ENCODE peak calls at places on chromosomes 4 and X, in four cellular contexts. L is neural progenitor cell, C is breast epithelium, A is stomach. W is an unnamed sample. For H3K4me1, the result is how much of the 10 kb centered on the place peaks cover.

GRCh38 chr4:140061883-140062282 is 92.1 kb downstream of the MAML3 start:
- DNase-seq in L (no peak), C (no peak), A (no peak), W (no peak)

GRCh38 chr4:84562156-84562555 is 20.8 kb upstream of the CDS1 start:
- DNase-seq in L (no peak), C (no peak), A (no peak), W (no peak)

GRCh38 chrX:47247206-47247998 is 14.6 kb downstream of the USP11 start:
- DNase-seq in C (no peak), A (no peak), L (no peak), W (no peak)

GRCh38 chrX:53122013-53122412 is 28.1 kb downstream of the KANTR start:
- DNase-seq in A (no peak), C (no peak), L (no peak), W (no peak)

GRCh38 chr4:149135062-149135461 is 680.6 kb downstream of the IQCM start:
- DNase-seq in A (no peak), C (no peak), L (no peak), W (no peak)

GRCh38 chrX:27622883-27623282 is 32.7 kb downstream of the DCAF8L2 start:
- DNase-seq in A (no peak), C (no peak), L (no peak), W (no peak)

GRCh38 chr4:188781655-188782054 is 642.4 kb downstream of the TRIML1 start:
- DNase-seq in L (peak), A (peak), C (no peak), W (no peak)

GRCh38 chr4:125169192-125169591 is 145.6 kb upstream of the FAT4 start:
- DNase-seq in L (no peak), A (no peak), C (no peak), W (no peak)

GRCh38 chrX:110280954-110281353 is 36.9 kb downstream of the AMMECR1 start:
- DNase-seq in L (no peak), A (no peak), C (no peak), W (no peak)

GRCh38 chr4:37392540-37393255 is 148.2 kb downstream of the NWD2 start:
- DNase-seq in L (peak), A (peak), C (no peak), W (no peak)

GRCh38 chr4:99679976-99680375 is 22.3 kb upstream of the C4orf54 start:
- DNase-seq in L (no peak), A (no peak), C (no peak), W (no peak)

GRCh38 chr4:123564758-123565346 is 168.3 kb downstream of the SPRY1 start:
- DNase-seq in A (peak), C (no peak), L (peak), W (peak)

GRCh38 chr4:110270492-110271197 is 72.2 kb upstream of the ELOVL6 start:
- DNase-seq in C (no peak), L (no peak), A (no peak), W (no peak)

GRCh38 chr4:184400375-184400870 is 73.9 kb downstream of the IRF2 start:
- DNase-seq in C (no peak), A (no peak), L (no peak), W (peak)

GRCh38 chrX:318739-319578 is at the start of gene GTPBP6:
- DNase-seq in L (peak), A (peak), C (peak), W (peak)

GRCh38 chr4:73917081-73917501 is 47.9 kb downstream of the CXCL1 start:
- DNase-seq in L (no peak), A (no peak), C (no peak), W (no peak)

GRCh38 chrX:10484683-10485247 is 135.6 kb downstream of the MID1 start:
- DNase-seq in C (no peak), A (no peak), L (no peak), W (no peak)

GRCh38 chrX:42273387-42273786 is 350.0 kb upstream of the CASK start:
- DNase-seq in L (no peak), C (no peak), A (no peak), W (no peak)

GRCh38 chr4:54400188-54400587 is 171.1 kb downstream of the PDGFRA start:
- DNase-seq in L (no peak), C (no peak), A (no peak), W (no peak)

GRCh38 chr4:16721618-16722291 is 176.7 kb downstream of the LDB2 start:
- DNase-seq in A (no peak), C (no peak), L (no peak), W (no peak)

GRCh38 chrX:100895365-100896075 is 21.4 kb upstream of the NOX1 start:
- DNase-seq in L (peak), A (peak), C (no peak), W (no peak)

GRCh38 chrX:123818243-123818642 is 41.6 kb upstream of the XIAP start:
- DNase-seq in L (no peak), A (peak), C (no peak), W (no peak)

GRCh38 chrX:15946783-15947550 is 92.4 kb upstream of the AP1S2 start:
- DNase-seq in A (no peak), L (no peak), C (no peak), W (no peak)

GRCh38 chrX:83845397-83845796 is 15.5 kb upstream of the CYLC1 start:
- DNase-seq in L (peak), A (no peak), C (no peak), W (no peak)

GRCh38 chr4:157223446-157223845 is 2.9 kb downstream of the GRIA2 start:
- DNase-seq in A (no peak), L (no peak), C (no peak), W (no peak)

GRCh38 chrX:17744896-17745523 is 7.7 kb downstream of the SCML1 start:
- DNase-seq in C (no peak), L (no peak), A (no peak), W (no peak)

GRCh38 chr4:6180841-6181631 is 19.3 kb downstream of the JAKMIP1 start:
- DNase-seq in L (no peak), C (no peak), A (no peak), W (no peak)

GRCh38 chrX:129779747-129780146 is at the start of gene SASH3:
- DNase-seq in A (peak), C (no peak), L (no peak), W (peak)

DNA sequence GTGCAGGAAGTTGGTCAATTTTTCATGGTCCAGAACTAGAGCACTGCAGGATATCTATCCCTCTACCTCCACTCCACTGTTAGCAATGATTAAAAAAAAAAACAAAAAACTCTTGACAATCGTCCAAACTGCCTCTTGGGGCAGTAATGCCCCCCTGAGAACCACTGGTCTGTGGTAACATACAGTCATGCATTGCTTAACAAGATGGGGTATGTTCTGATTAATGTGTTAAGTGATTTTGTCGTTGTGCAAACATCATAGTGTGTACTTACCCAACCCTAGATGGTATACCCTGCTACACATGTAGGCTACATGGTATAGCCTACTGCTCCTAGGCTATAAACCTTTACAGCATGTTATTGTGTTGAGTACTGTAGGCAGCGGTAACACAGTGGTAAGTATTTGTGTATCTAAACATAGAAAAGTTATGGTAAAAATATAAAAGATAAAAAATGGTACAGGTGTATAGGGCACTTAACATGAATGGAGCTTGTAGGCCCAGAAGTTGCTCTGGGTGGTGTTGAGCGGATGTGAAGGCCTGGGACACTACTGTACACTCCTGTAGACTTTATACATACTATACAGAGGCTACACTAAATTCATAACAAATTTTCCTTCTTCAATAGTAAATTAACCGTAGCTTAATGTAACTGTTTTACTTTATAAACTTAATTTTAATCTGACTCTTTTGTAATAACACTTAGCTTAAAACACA is 34.1 kb downstream of the ART3 start:
- DNase-seq in A (no peak), C (no peak), L (peak), W (no peak)
- TF ChIP-seq CTCF in A (no peak), C (no peak), L (peak), W (no peak)

DNA sequence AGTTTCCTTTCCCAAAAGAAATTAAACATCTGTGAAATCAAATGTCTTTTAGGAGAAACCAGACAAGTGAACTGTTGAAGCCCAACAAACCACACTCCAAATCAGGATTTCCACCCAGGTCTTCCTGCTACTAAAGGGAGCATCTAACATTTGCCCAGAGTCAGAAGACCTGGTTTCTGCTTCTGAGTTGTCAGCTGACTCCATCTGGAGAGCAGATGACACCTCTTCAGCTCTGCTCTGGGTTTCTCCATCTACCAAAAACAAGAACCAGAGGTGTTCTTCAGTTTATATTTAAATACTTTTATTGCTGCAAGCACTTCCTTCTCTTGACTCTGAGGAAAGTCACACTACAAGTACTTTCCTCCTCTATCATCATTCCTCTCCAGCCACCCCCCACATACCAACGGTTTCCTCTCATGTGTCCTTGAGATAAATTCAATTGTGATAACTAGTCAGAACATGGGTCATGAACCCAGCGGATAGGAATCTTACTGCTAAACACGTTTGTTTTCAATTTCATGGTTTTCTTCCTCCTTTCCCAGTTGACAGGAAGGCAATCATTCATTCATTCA is 88.5 kb downstream of the PPP3CA start:
- DNase-seq in C (no peak), A (no peak), L (no peak), W (no peak)
- H3K4me1 ChIP-seq in C (under half), A (under half), L (under half), W (under half)

GRCh38 chrX:40722930-40723329 is 12.4 kb downstream of the MED14 start:
- DNase-seq in L (no peak), C (no peak), A (no peak), W (no peak)

GRCh38 chrX:40727599-40728252 is 7.6 kb downstream of the MED14 start:
- DNase-seq in C (no peak), L (no peak), A (no peak), W (peak)

GRCh38 chrX:40729923-40730584 is 5.3 kb downstream of the MED14 start:
- DNase-seq in L (no peak), A (no peak), C (no peak), W (no peak)

GRCh38 chrX:40721489-40722106 is 13.7 kb downstream of the MED14 start:
- DNase-seq in C (no peak), A (no peak), L (no peak), W (no peak)

DNA sequence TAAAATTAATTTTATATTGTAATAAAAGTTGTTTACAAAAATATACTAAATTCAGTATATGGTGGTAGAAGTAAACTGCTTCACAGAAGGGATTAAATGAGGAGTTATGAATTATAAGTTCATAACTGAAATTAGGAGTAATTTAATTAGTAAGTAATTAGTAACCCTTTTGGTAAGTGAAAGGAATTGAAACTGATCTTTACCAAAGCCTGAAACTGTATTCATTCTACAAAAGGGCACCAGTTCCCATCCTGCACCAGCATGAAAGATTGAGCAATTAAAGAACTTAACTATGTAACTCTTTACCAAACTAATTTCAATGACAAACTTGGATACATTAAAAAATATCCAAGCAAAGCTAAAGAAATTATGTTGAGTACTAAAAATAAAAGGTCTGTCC is 8.2 kb downstream of the MED14 start:
- DNase-seq in C (no peak), A (no peak), L (no peak), W (no peak)
- TF ChIP-seq CTCF in C (no peak), A (no peak), L (no peak), W (no peak)

GRCh38 chr4:4460759-4461158 is 73.9 kb downstream of the NSG1 start:
- DNase-seq in L (no peak), A (no peak), C (no peak), W (no peak)

GRCh38 chr4:4461178-4461577 is 74.3 kb downstream of the NSG1 start:
- DNase-seq in C (no peak), A (no peak), L (no peak), W (no peak)

GRCh38 chr4:4457803-4458550 is 71.1 kb downstream of the NSG1 start:
- DNase-seq in C (no peak), A (no peak), L (no peak), W (no peak)

GRCh38 chr4:4462970-4463369 is 76.1 kb downstream of the NSG1 start:
- DNase-seq in C (no peak), A (no peak), L (no peak), W (no peak)

DNA sequence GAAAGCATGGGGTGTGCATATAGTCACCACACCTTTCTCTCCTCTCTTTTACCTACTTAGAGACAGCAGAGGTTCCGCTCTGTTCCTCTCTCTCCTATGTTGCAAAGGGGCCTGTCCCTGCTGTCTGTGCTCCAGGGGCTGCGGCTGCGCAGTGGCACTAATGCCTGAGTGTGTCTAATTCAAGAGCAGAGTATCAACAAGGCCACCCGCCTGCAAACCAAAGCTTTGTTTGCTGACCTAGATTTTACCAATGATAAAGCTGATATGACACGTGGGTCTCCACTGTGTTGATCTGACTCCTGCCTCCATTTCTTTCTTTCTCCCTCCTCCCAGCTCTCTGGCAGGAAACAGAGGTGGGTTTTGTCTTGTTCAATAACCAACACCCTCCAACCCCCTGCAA is 74.9 kb downstream of the NSG1 start:
- DNase-seq in A (peak), C (peak), L (no peak), W (no peak)
- H3K4me1 ChIP-seq in A (under half), C (under half), L (under half), W (under half)

W was measured in gastrocnemius medialis.